ENCODE peak calls at places on chromosome 6, in six cellular contexts. K, Z, L, X, E and Y are unnamed samples.

GRCh38 chr6:149318581-149319286 is 1.2 kb downstream of the TAB2 start:
- DNase-seq in E (no peak), Z (no peak), L (no peak), K (peak), X (no peak), Y (no peak)

GRCh38 chr6:82968708-82969107 is 96.9 kb downstream of the UBE3D start:
- DNase-seq in X (no peak), K (no peak), L (no peak), Z (no peak), E (no peak), Y (no peak)

GRCh38 chr6:15948930-15949900 is 179.7 kb upstream of the MYLIP start:
- DNase-seq in L (no peak), E (no peak), K (no peak), Z (no peak), X (no peak), Y (no peak)

GRCh38 chr6:74928203-74928602 is 277.6 kb downstream of the COL12A1 start:
- DNase-seq in L (no peak), Z (no peak), K (no peak), X (no peak), E (no peak), Y (no peak)

GRCh38 chr6:106247293-106247692 is 78.3 kb downstream of the ATG5 start:
- DNase-seq in X (no peak), Z (no peak), L (no peak), E (no peak), K (no peak), Y (no peak)

GRCh38 chr6:111752476-111752875 is 120.8 kb downstream of the FYN start:
- DNase-seq in E (no peak), Z (no peak), K (no peak), X (no peak), L (no peak), Y (no peak)

GRCh38 chr6:5525209-5525608 is 263.9 kb downstream of the FARS2 start:
- DNase-seq in E (no peak), K (no peak), L (no peak), Z (no peak), X (no peak), Y (no peak)

GRCh38 chr6:167505782-167506181 is 180.9 kb downstream of the TTLL2 start:
- DNase-seq in K (no peak), Z (no peak), L (no peak), X (no peak), E (no peak), Y (no peak)

GRCh38 chr6:168599769-168600330 is 158.9 kb downstream of the SMOC2 start:
- DNase-seq in X (no peak), Z (no peak), L (no peak), K (no peak), E (no peak), Y (no peak)

GRCh38 chr6:28719275-28719940 is 193.7 kb downstream of the GPX5 start:
- DNase-seq in E (no peak), L (no peak), X (no peak), Z (no peak), K (no peak), Y (no peak)

GRCh38 chr6:160337301-160337700 is 10.9 kb upstream of the SLC22A3 start:
- DNase-seq in L (no peak), X (no peak), E (no peak), Z (no peak), K (no peak), Y (no peak)

GRCh38 chr6:148624025-148624424 is 122.8 kb upstream of the UST start:
- DNase-seq in L (no peak), Z (no peak), X (no peak), E (no peak), K (no peak), Y (no peak)

GRCh38 chr6:163866192-163866591 is 451.7 kb downstream of the QKI start:
- DNase-seq in E (no peak), Z (no peak), X (no peak), L (no peak), K (no peak), Y (no peak)

GRCh38 chr6:169738972-169739529 is 12.3 kb downstream of the DYNLT2 start:
- DNase-seq in L (no peak), Z (no peak), K (no peak), E (no peak), X (no peak), Y (no peak)